ENCODE peak calls at places on chromosomes 11 and 22, in eight cellular contexts. O is tibial nerve, V is HCT116, X is upper lobe of left lung, M is testis, C is pancreas, P is IMR-90, F is hepatocyte. G is an unnamed sample.

GRCh38 chr22:40058265-40058664 is 63.5 kb downstream of the FAM83F start:
- DNase-seq in O (no peak), V (no peak), X (no peak), M (no peak), C (no peak), P (no peak), F (no peak), G (no peak)

GRCh38 chr11:43943931-43944751 is 1.7 kb downstream of the C11orf96 start:
- DNase-seq in O (no peak), V (no peak), X (no peak), M (no peak), C (no peak), P (peak; percentile 28), F (no peak), G (peak; percentile 30)

GRCh38 chr11:8223513-8223899 is 40.2 kb downstream of the LMO1 start:
- DNase-seq in O (no peak), V (no peak), X (no peak), M (no peak), C (no peak), P (peak; percentile 11), F (no peak), G (no peak)

GRCh38 chr22:19795617-19796008 is 35.0 kb downstream of the TBX1 start:
- DNase-seq in O (no peak), V (no peak), X (no peak), M (no peak), C (no peak), P (peak; percentile 34), F (no peak), G (no peak)

GRCh38 chr22:22884888-22885840 is 2.5 kb upstream of the IGLL5 start:
- DNase-seq in O (no peak), V (no peak), X (peak; percentile 19), M (no peak), C (no peak), P (no peak), F (no peak), G (no peak)

GRCh38 chr11:86155210-86155844 is 86.4 kb upstream of the PICALM start:
- DNase-seq in O (no peak), V (no peak), X (no peak), M (no peak), C (no peak), P (no peak), F (no peak), G (no peak)

GRCh38 chr22:20130739-20131592 is 638 bp upstream of the ZDHHC8 start:
- DNase-seq in O (peak; percentile 79), V (peak; percentile 24), X (peak; percentile 90), M (peak; percentile 91), C (peak; percentile 78), P (peak; percentile 61), F (peak; percentile 90), G (peak; percentile 83)

GRCh38 chr11:131685906-131686305 is 315.5 kb downstream of the NTM start:
- DNase-seq in O (no peak), V (no peak), X (no peak), M (no peak), C (no peak), P (no peak), F (no peak), G (no peak)

GRCh38 chr11:5289696-5290095 is 12.1 kb downstream of the OR51B4 start:
- DNase-seq in O (no peak), V (no peak), X (no peak), M (no peak), C (no peak), P (peak; percentile 62), F (no peak), G (no peak)

GRCh38 chr11:108216988-108217387 is 5.5 kb downstream of the NPAT start:
- DNase-seq in O (no peak), V (no peak), X (no peak), M (no peak), C (no peak), P (no peak), F (no peak), G (no peak)

GRCh38 chr22:47443836-47444745 is 681.6 kb downstream of the TBC1D22A start:
- DNase-seq in O (no peak), V (no peak), X (no peak), M (no peak), C (no peak), P (no peak), F (no peak), G (no peak)

DNA sequence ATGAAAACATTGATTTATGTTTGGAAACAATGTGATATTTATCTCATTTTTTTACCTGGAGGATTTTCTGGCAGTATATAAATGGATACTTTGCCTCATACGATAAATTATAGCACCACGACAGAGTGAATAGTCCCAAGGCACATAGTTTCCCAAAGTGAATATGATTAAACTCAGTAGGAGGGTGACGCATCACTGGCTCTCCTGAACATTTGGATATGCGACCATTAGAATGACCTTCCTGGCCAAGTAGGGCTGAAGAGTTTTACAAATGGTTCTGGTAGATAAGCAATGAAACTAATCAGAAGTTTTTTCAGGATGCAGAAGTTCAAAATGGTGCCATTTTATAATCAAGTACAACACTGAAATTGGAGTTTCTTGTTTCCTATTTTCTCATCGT is 397.7 kb downstream of the AASDHPPT start:
- DNase-seq in O (no peak), V (no peak), X (no peak), M (no peak), C (no peak), P (no peak), F (no peak), G (no peak)
- H3K9me3 ChIP-seq in O (peaks cover 13% of the 10 kb centered on the region), V (no peaks in the 10 kb centered on the region), X (peaks cover 6% of the 10 kb centered on the region), M (no peaks in the 10 kb centered on the region), C (no peaks in the 10 kb centered on the region), P (peaks cover 4% of the 10 kb centered on the region), F (no peaks in the 10 kb centered on the region), G (no peaks in the 10 kb centered on the region)

DNA sequence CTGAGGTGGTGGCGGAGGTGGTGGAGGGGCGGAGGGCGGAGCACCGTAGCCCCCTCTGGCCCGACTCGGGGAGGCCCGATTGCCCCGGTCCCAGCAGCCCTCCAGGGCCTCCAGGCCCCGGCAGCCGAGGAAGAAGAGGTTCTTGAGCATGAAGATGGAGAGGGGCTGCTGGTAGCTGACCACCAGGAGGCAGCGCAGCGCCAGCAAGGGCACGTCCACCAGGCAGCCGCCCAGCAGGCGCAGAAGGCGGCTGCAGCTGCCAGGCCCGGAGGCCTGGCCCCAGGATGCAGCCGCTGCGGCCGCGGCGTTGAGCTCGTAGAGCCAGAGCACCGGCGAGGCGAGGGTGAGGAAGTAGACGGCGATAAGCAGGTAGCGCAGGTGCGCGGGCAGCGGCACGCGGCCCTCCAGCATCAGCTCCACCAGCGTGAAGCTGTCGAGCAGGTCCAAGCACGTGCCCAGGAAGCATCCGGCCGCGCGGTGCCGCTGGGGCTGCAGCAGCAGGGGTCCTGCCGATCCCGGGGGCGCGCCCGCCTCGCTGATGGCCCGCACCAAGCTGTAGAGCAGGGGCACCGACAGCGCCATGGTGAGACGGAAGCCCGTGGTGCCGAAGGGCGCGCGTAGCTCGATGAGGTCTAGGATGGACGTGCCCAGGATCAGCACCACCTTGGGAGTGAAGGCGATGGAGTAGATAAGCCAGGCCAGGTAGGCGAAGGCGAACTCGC is 1.5 kb downstream of the TMEM121B start:
- DNase-seq in O (no peak), V (no peak), X (no peak), M (no peak), C (peak; percentile 9), P (no peak), F (no peak), G (peak; percentile 62)
- TF ChIP-seq CTCF in O (no peak), V (no peak), X (no peak), M (no peak), C (no peak), P (no peak), F (no peak), G (peak; percentile 56)

DNA sequence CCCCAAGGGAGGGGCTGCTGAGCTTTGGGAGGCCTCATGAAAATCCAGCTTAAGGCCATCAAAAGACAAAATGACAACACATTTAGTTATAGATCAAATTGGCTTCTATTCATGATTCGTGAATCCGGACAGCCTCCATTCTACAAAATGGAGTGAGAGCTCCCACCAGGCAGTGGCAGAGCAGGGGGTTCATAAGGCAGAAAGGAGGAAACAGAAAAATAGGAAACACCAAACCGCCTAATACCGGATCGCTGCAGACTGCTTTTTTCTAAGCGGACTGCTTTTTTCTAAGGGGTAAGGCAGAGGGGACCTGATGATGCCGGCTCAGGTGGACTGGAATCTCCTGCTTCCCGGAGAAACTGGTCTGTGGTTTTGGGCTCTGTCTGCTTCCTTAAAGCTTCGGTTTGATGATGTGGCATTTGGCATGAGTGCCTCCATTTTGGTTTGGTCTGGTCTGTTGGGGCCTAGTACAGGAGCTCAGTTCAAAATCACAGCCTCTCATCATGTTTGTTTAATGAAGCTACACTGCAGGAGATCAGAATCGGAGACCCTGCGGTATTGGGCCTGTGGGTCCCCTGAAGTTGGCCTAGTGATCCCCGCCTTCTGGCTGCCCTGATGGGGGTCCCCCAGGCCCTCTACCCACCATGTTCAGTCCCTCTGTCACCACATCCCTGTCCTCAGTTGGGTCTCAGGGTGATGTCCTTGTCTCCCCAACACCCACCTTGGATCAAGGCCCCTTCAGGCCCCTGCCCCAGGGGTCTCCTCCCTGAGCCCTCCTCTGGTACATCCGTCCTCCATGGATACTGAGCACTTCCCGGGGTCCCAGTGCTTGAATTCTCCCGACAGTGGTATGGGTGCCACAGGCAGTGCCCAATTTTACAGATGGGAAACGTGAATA is 1.2 kb downstream of the ALDH3B1 start:
- DNase-seq in O (no peak), V (no peak), X (no peak), M (no peak), C (no peak), P (no peak), F (no peak), G (no peak)
- H3K4me3 ChIP-seq in O (peak overlapping the region; percentile 43), V (peak overlapping the region; percentile 71), X (peak overlapping the region; percentile 54), M (no peak overlapping the region), C (no peak overlapping the region), P (peak overlapping the region; percentile 42), F (no peak overlapping the region), G (no peak overlapping the region)

GRCh38 chr22:49377306-49377705 is 450.4 kb downstream of the BRD1 start:
- DNase-seq in O (no peak), V (no peak), X (no peak), M (no peak), C (no peak), P (no peak), F (no peak), G (no peak)

GRCh38 chr22:49382451-49382735 is 445.3 kb downstream of the BRD1 start:
- DNase-seq in O (no peak), V (no peak), X (no peak), M (no peak), C (no peak), P (no peak), F (no peak), G (no peak)

GRCh38 chr22:49380095-49380827 is 447.4 kb downstream of the BRD1 start:
- DNase-seq in O (no peak), V (no peak), X (no peak), M (no peak), C (no peak), P (no peak), F (no peak), G (no peak)

GRCh38 chr22:49381595-49382450 is 445.9 kb downstream of the BRD1 start:
- DNase-seq in O (no peak), V (no peak), X (no peak), M (no peak), C (no peak), P (no peak), F (no peak), G (no peak)

GRCh38 chr22:49380828-49381114 is 446.9 kb downstream of the BRD1 start:
- DNase-seq in O (no peak), V (no peak), X (no peak), M (no peak), C (no peak), P (no peak), F (no peak), G (no peak)
- H3K9me3 ChIP-seq in O (no peaks in the 10 kb centered on the region), V (no peaks in the 10 kb centered on the region), X (no peaks in the 10 kb centered on the region), M (no peaks in the 10 kb centered on the region), C (no peaks in the 10 kb centered on the region), P (peaks cover 45% of the 10 kb centered on the region), F (no peaks in the 10 kb centered on the region), G (no peaks in the 10 kb centered on the region)